ENCODE peak calls at places on chromosomes 11 and 22, in four cellular contexts. W is T follicular helper cell; M is psoas muscle; V is naive thymus-derived CD8-positive, alpha-beta T cell. K is an unnamed sample.

GRCh38 chr11:48055292-48056132 is 75.2 kb downstream of the PTPRJ start:
- DNase-seq in W (peak; percentile 34), M (no peak), V (peak; percentile 57), K (peak; percentile 47)

GRCh38 chr11:104136861-104137260 is 27.1 kb downstream of the PDGFD start:
- DNase-seq in W (no peak), M (no peak), V (no peak), K (no peak)

GRCh38 chr11:65434057-65434666 is 11.6 kb downstream of the NEAT1 start:
- DNase-seq in W (no peak), M (no peak), V (no peak), K (no peak)

GRCh38 chr22:43443072-43443471 is 31.3 kb downstream of the MPPED1 start:
- DNase-seq in W (no peak), M (no peak), V (no peak), K (no peak)

GRCh38 chr11:7571640-7572000 is 57.8 kb downstream of the PPFIBP2 start:
- DNase-seq in W (no peak), M (peak; percentile 76), V (no peak), K (no peak)

GRCh38 chr11:46160100-46160499 is 38.8 kb upstream of the PHF21A start:
- DNase-seq in W (no peak), M (no peak), V (no peak), K (no peak)

GRCh38 chr11:86302092-86302793 is at the start of gene HIKESHI:
- DNase-seq in W (peak; percentile 88), M (peak; percentile 100), V (peak; percentile 87), K (peak; percentile 76)

GRCh38 chr11:19511413-19512183 is 201.0 kb upstream of the NAV2 start:
- DNase-seq in W (no peak), M (peak; percentile 71), V (no peak), K (no peak)

GRCh38 chr11:70549386-70549785 is 151.1 kb downstream of the CTTN start:
- DNase-seq in W (no peak), M (peak; percentile 19), V (no peak), K (no peak)

GRCh38 chr11:105910095-105910715 is 111.8 kb downstream of the MSANTD4 start:
- DNase-seq in W (no peak), M (no peak), V (no peak), K (no peak)